ENCODE peak calls at places on chromosomes 11 and 22, in six cellular contexts. One of them, this sample, is unnamed.
A peak's percentile ranks its signal among the peaks of the same experiment; 100 is the strongest.

GRCh38 chr11:112050721-112051120 is 23.1 kb downstream of the PIH1D2 start:
- DNase-seq in gastrocnemius medialis: no peak
- DNase-seq in cardiac fibroblast: no peak
- DNase-seq in HFF-Myc: no peak
- DNase-seq in glutamatergic neuron: no peak
- DNase-seq in IMR-90: no peak
- DNase-seq in this sample: no peak

GRCh38 chr11:69044111-69045013 is 4.4 kb upstream of the TPCN2 start:
- DNase-seq in gastrocnemius medialis: peak; percentile 24
- DNase-seq in cardiac fibroblast: peak; percentile 69
- DNase-seq in HFF-Myc: peak; percentile 80
- DNase-seq in glutamatergic neuron: no peak
- DNase-seq in IMR-90: peak; percentile 72
- DNase-seq in this sample: peak; percentile 38

GRCh38 chr22:42338502-42338901 is 68.0 kb upstream of the TCF20 start:
- DNase-seq in gastrocnemius medialis: no peak
- DNase-seq in cardiac fibroblast: no peak
- DNase-seq in HFF-Myc: no peak
- DNase-seq in glutamatergic neuron: no peak
- DNase-seq in IMR-90: no peak
- DNase-seq in this sample: no peak

GRCh38 chr11:79263001-79263400 is 177.8 kb downstream of the TENM4 start:
- DNase-seq in gastrocnemius medialis: no peak
- DNase-seq in cardiac fibroblast: peak; percentile 48
- DNase-seq in HFF-Myc: no peak
- DNase-seq in glutamatergic neuron: peak; percentile 79
- DNase-seq in IMR-90: peak; percentile 49
- DNase-seq in this sample: no peak

GRCh38 chr11:44016129-44016528 is 31.7 kb upstream of the ACCSL start:
- DNase-seq in gastrocnemius medialis: peak; percentile 29
- DNase-seq in cardiac fibroblast: peak; percentile 93
- DNase-seq in HFF-Myc: peak; percentile 11
- DNase-seq in glutamatergic neuron: peak; percentile 67
- DNase-seq in IMR-90: peak; percentile 67
- DNase-seq in this sample: no peak

GRCh38 chr11:96207459-96208449 is 135.2 kb downstream of the MAML2 start:
- DNase-seq in gastrocnemius medialis: no peak
- DNase-seq in cardiac fibroblast: peak; percentile 58
- DNase-seq in HFF-Myc: no peak
- DNase-seq in glutamatergic neuron: no peak
- DNase-seq in IMR-90: peak; percentile 41
- DNase-seq in this sample: peak; percentile 46

GRCh38 chr22:36238348-36239149 is 778 bp downstream of the APOL2 start:
- DNase-seq in gastrocnemius medialis: no peak
- DNase-seq in cardiac fibroblast: peak; percentile 26
- DNase-seq in HFF-Myc: no peak
- DNase-seq in glutamatergic neuron: no peak
- DNase-seq in IMR-90: no peak
- DNase-seq in this sample: peak; percentile 28

GRCh38 chr11:68150029-68150428 is 28.8 kb upstream of the CHKA start:
- DNase-seq in gastrocnemius medialis: no peak
- DNase-seq in cardiac fibroblast: peak; percentile 74
- DNase-seq in HFF-Myc: no peak
- DNase-seq in glutamatergic neuron: no peak
- DNase-seq in IMR-90: peak; percentile 57
- DNase-seq in this sample: no peak

GRCh38 chr11:113779496-113779895 is at the start of gene CLDN25:
- DNase-seq in gastrocnemius medialis: no peak
- DNase-seq in cardiac fibroblast: no peak
- DNase-seq in HFF-Myc: no peak
- DNase-seq in glutamatergic neuron: no peak
- DNase-seq in IMR-90: no peak
- DNase-seq in this sample: no peak

GRCh38 chr11:38543951-38544350 is 1945.9 kb upstream of the RAG2 start:
- DNase-seq in gastrocnemius medialis: no peak
- DNase-seq in cardiac fibroblast: peak; percentile 17
- DNase-seq in HFF-Myc: no peak
- DNase-seq in glutamatergic neuron: no peak
- DNase-seq in IMR-90: no peak
- DNase-seq in this sample: no peak

GRCh38 chr22:44730490-44731356 is 21.7 kb upstream of the ARHGAP8 start:
- DNase-seq in gastrocnemius medialis: no peak
- DNase-seq in cardiac fibroblast: no peak
- DNase-seq in HFF-Myc: no peak
- DNase-seq in glutamatergic neuron: no peak
- DNase-seq in IMR-90: no peak
- DNase-seq in this sample: no peak

GRCh38 chr11:64093233-64094039 is 57.7 kb downstream of the FLRT1 start:
- DNase-seq in gastrocnemius medialis: no peak
- DNase-seq in cardiac fibroblast: no peak
- DNase-seq in HFF-Myc: no peak
- DNase-seq in glutamatergic neuron: no peak
- DNase-seq in IMR-90: no peak
- DNase-seq in this sample: no peak

GRCh38 chr11:8258289-8258688 is 5.4 kb downstream of the LMO1 start:
- DNase-seq in gastrocnemius medialis: peak; percentile 85
- DNase-seq in cardiac fibroblast: no peak
- DNase-seq in HFF-Myc: no peak
- DNase-seq in glutamatergic neuron: no peak
- DNase-seq in IMR-90: no peak
- DNase-seq in this sample: no peak

GRCh38 chr11:35619754-35620640 is 1.7 kb downstream of the FJX1 start:
- DNase-seq in gastrocnemius medialis: no peak
- DNase-seq in cardiac fibroblast: peak; percentile 56
- DNase-seq in HFF-Myc: no peak
- DNase-seq in glutamatergic neuron: peak; percentile 90
- DNase-seq in IMR-90: peak; percentile 45
- DNase-seq in this sample: peak; percentile 23

GRCh38 chr11:94734563-94735275 is 33.4 kb upstream of the AMOTL1 start:
- DNase-seq in gastrocnemius medialis: no peak
- DNase-seq in cardiac fibroblast: no peak
- DNase-seq in HFF-Myc: no peak
- DNase-seq in glutamatergic neuron: peak; percentile 63
- DNase-seq in IMR-90: no peak
- DNase-seq in this sample: no peak

GRCh38 chr11:28833670-28834069 is 725.5 kb downstream of the METTL15 start:
- DNase-seq in gastrocnemius medialis: no peak
- DNase-seq in cardiac fibroblast: peak; percentile 99
- DNase-seq in HFF-Myc: peak; percentile 63
- DNase-seq in glutamatergic neuron: no peak
- DNase-seq in IMR-90: peak; percentile 99
- DNase-seq in this sample: no peak

GRCh38 chr11:126561327-126561893 is 205.9 kb downstream of the ST3GAL4 start:
- DNase-seq in gastrocnemius medialis: no peak
- DNase-seq in cardiac fibroblast: peak; percentile 64
- DNase-seq in HFF-Myc: peak; percentile 42
- DNase-seq in glutamatergic neuron: no peak
- DNase-seq in IMR-90: peak; percentile 69
- DNase-seq in this sample: peak; percentile 46

GRCh38 chr11:25961539-25961938 is 370.4 kb upstream of the ANO3 start:
- DNase-seq in gastrocnemius medialis: no peak
- DNase-seq in cardiac fibroblast: no peak
- DNase-seq in HFF-Myc: no peak
- DNase-seq in glutamatergic neuron: no peak
- DNase-seq in IMR-90: no peak
- DNase-seq in this sample: no peak

GRCh38 chr22:17946691-17947367 is 77.5 kb downstream of the MICAL3 start:
- DNase-seq in gastrocnemius medialis: no peak
- DNase-seq in cardiac fibroblast: no peak
- DNase-seq in HFF-Myc: no peak
- DNase-seq in glutamatergic neuron: no peak
- DNase-seq in IMR-90: no peak
- DNase-seq in this sample: no peak

GRCh38 chr11:117195761-117196160 is 3.4 kb upstream of the TAGLN start:
- DNase-seq in gastrocnemius medialis: no peak
- DNase-seq in cardiac fibroblast: no peak
- DNase-seq in HFF-Myc: no peak
- DNase-seq in glutamatergic neuron: no peak
- DNase-seq in IMR-90: no peak
- DNase-seq in this sample: no peak

GRCh38 chr11:2355000-2355644 is 22.0 kb upstream of the CD81 start:
- DNase-seq in gastrocnemius medialis: no peak
- DNase-seq in cardiac fibroblast: peak; percentile 21
- DNase-seq in HFF-Myc: no peak
- DNase-seq in glutamatergic neuron: no peak
- DNase-seq in IMR-90: peak; percentile 80
- DNase-seq in this sample: no peak

GRCh38 chr11:73184953-73185671 is 33.0 kb upstream of the P2RY2 start:
- DNase-seq in gastrocnemius medialis: peak; percentile 61
- DNase-seq in cardiac fibroblast: peak; percentile 76
- DNase-seq in HFF-Myc: no peak
- DNase-seq in glutamatergic neuron: peak; percentile 79
- DNase-seq in IMR-90: peak; percentile 33
- DNase-seq in this sample: peak; percentile 74

GRCh38 chr11:67291481-67292381 is 2.6 kb downstream of the ANKRD13D start:
- DNase-seq in gastrocnemius medialis: no peak
- DNase-seq in cardiac fibroblast: no peak
- DNase-seq in HFF-Myc: no peak
- DNase-seq in glutamatergic neuron: no peak
- DNase-seq in IMR-90: no peak
- DNase-seq in this sample: no peak

GRCh38 chr11:88367310-88367709 is 29.8 kb upstream of the CTSC start:
- DNase-seq in gastrocnemius medialis: no peak
- DNase-seq in cardiac fibroblast: no peak
- DNase-seq in HFF-Myc: no peak
- DNase-seq in glutamatergic neuron: no peak
- DNase-seq in IMR-90: no peak
- DNase-seq in this sample: peak; percentile 5

GRCh38 chr11:36948445-36949171 is 350.6 kb upstream of the RAG2 start:
- DNase-seq in gastrocnemius medialis: no peak
- DNase-seq in cardiac fibroblast: no peak
- DNase-seq in HFF-Myc: no peak
- DNase-seq in glutamatergic neuron: no peak
- DNase-seq in IMR-90: no peak
- DNase-seq in this sample: no peak

GRCh38 chr11:36945384-36945783 is 347.3 kb upstream of the RAG2 start:
- DNase-seq in gastrocnemius medialis: no peak
- DNase-seq in cardiac fibroblast: peak; percentile 22
- DNase-seq in HFF-Myc: no peak
- DNase-seq in glutamatergic neuron: no peak
- DNase-seq in IMR-90: peak; percentile 23
- DNase-seq in this sample: no peak
- TF ChIP-seq CTCF in gastrocnemius medialis: no peak
- TF ChIP-seq CTCF in cardiac fibroblast: peak; percentile 30
- TF ChIP-seq CTCF in HFF-Myc: peak; percentile 19
- TF ChIP-seq CTCF in glutamatergic neuron: peak; percentile 55
- TF ChIP-seq CTCF in IMR-90: peak; percentile 46
- TF ChIP-seq CTCF in this sample: peak; percentile 47

GRCh38 chr11:130124096-130124495 is 35.5 kb upstream of the ST14 start:
- DNase-seq in gastrocnemius medialis: peak; percentile 52
- DNase-seq in cardiac fibroblast: peak; percentile 96
- DNase-seq in HFF-Myc: peak; percentile 32
- DNase-seq in glutamatergic neuron: no peak
- DNase-seq in IMR-90: peak; percentile 89
- DNase-seq in this sample: no peak
- TF ChIP-seq CTCF in gastrocnemius medialis: no peak
- TF ChIP-seq CTCF in cardiac fibroblast: no peak
- TF ChIP-seq CTCF in HFF-Myc: no peak
- TF ChIP-seq CTCF in glutamatergic neuron: no peak
- TF ChIP-seq CTCF in IMR-90: no peak
- TF ChIP-seq CTCF in this sample: no peak

GRCh38 chr11:133911169-133911568 is 45.6 kb downstream of the IGSF9B start:
- DNase-seq in gastrocnemius medialis: no peak
- DNase-seq in cardiac fibroblast: no peak
- DNase-seq in HFF-Myc: no peak
- DNase-seq in glutamatergic neuron: no peak
- DNase-seq in IMR-90: no peak
- DNase-seq in this sample: peak; percentile 31
- TF ChIP-seq CTCF in gastrocnemius medialis: no peak
- TF ChIP-seq CTCF in cardiac fibroblast: no peak
- TF ChIP-seq CTCF in HFF-Myc: no peak
- TF ChIP-seq CTCF in glutamatergic neuron: peak; percentile 27
- TF ChIP-seq CTCF in IMR-90: no peak
- TF ChIP-seq CTCF in this sample: no peak

DNA sequence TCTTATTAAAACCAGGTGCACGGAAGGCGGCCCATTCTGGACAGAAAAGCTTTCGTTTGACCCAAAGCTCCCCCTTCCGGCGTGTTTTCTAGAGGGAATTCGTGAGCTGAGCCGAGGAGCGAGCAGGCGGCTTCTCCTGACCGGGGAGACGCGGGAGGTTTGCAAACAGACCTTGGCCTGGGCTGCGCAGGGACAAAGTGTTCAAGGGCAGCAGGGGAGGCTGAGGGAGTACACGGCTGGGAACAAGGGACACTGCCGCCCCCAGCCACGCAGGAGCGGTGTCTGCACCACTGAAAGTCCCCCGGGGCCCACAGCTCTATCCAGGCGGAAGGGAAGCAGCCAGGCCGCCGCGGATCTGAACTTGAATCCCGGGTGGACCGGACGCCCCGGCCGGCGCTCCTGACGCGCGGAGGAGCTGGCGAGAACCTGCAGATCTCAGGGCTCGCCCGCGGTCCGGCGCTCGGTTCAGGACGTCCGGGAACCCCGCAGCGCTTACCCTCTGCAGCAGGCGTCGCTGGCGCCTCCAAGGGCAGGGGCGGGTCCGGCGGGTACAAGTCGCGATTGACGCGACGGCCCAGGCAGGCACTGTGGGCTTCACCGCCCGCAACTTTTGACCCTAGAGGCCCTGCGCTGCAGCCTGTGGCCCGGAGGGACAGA is 101.9 kb downstream of the WT1 start:
- DNase-seq in gastrocnemius medialis: peak; percentile 6
- DNase-seq in cardiac fibroblast: peak; percentile 61
- DNase-seq in HFF-Myc: peak; percentile 25
- DNase-seq in glutamatergic neuron: peak; percentile 70
- DNase-seq in IMR-90: peak; percentile 24
- DNase-seq in this sample: peak; percentile 51
- TF ChIP-seq CTCF in gastrocnemius medialis: no peak
- TF ChIP-seq CTCF in cardiac fibroblast: peak; percentile 45
- TF ChIP-seq CTCF in HFF-Myc: peak; percentile 41
- TF ChIP-seq CTCF in glutamatergic neuron: no peak
- TF ChIP-seq CTCF in IMR-90: no peak
- TF ChIP-seq CTCF in this sample: peak; percentile 25

This sample was measured in activated CD8-positive, alpha-beta T cell treated with anti-CD3 and anti-CD28 coated beads for 36 hours.